ENCODE peak calls at places on chromosomes 6 and 20, in eight cellular contexts. Q is cardiac muscle cell; W is aorta; B is astrocyte of the spinal cord; Z is neuronal stem cell; O is Jurkat, Clone E6-1; R is SK-N-MC; E is SJCRH30. P is an unnamed sample.

GRCh38 chr6:135240711-135241110 is 59.6 kb downstream of the MYB start:
- DNase-seq in Q (no peak), Z (no peak), R (no peak), E (no peak), B (no peak), O (no peak), W (no peak), P (no peak)

GRCh38 chr20:19986419-19986818 is 30.7 kb upstream of the NAA20 start:
- DNase-seq in B (peak; percentile 34), O (no peak), Q (peak; percentile 63), Z (no peak), R (no peak), E (peak; percentile 31), W (no peak), P (no peak)

GRCh38 chr6:99605911-99606669 is 543 bp upstream of the PRDM13 start:
- DNase-seq in Q (no peak), W (no peak), B (no peak), Z (no peak), E (no peak), R (no peak), O (no peak), P (no peak)

GRCh38 chr6:6771964-6772363 is 183.4 kb downstream of the LY86 start:
- DNase-seq in W (no peak), O (no peak), R (no peak), B (no peak), Z (no peak), E (no peak), Q (no peak), P (no peak)

GRCh38 chr6:136114661-136115060 is 135.4 kb downstream of the MTFR2 start:
- DNase-seq in Z (no peak), R (no peak), Q (no peak), W (no peak), O (no peak), B (no peak), E (no peak), P (no peak)

GRCh38 chr20:51457281-51457932 is 85.1 kb downstream of the NFATC2 start:
- DNase-seq in Q (peak; percentile 82), E (no peak), B (peak; percentile 92), Z (no peak), O (no peak), R (no peak), W (peak; percentile 86), P (peak; percentile 92)

GRCh38 chr6:57224769-57225515 is 2.8 kb upstream of the RAB23 start:
- DNase-seq in W (no peak), R (no peak), Q (peak; percentile 70), B (no peak), O (no peak), Z (no peak), E (no peak), P (no peak)

GRCh38 chr6:47357827-47358226 is 48.1 kb upstream of the TNFRSF21 start:
- DNase-seq in E (no peak), R (no peak), B (no peak), W (no peak), O (no peak), Q (no peak), Z (no peak), P (no peak)

GRCh38 chr6:90146914-90147668 is 149.6 kb downstream of the BACH2 start:
- DNase-seq in B (no peak), W (no peak), Z (no peak), O (no peak), R (no peak), E (no peak), Q (no peak), P (peak; percentile 56)

GRCh38 chr20:1830240-1830639 is 65.0 kb upstream of the SIRPA start:
- DNase-seq in O (no peak), Z (no peak), B (peak; percentile 93), R (no peak), E (peak; percentile 82), W (peak; percentile 86), Q (peak; percentile 94), P (no peak)

GRCh38 chr6:5094327-5094726 is 9.2 kb downstream of the PPP1R3G start:
- DNase-seq in W (no peak), E (peak; percentile 51), O (no peak), B (peak; percentile 94), R (no peak), Z (no peak), Q (peak; percentile 85), P (no peak)

GRCh38 chr6:84554069-84554468 is 210.3 kb downstream of the TBX18 start:
- DNase-seq in O (no peak), Z (no peak), Q (peak; percentile 83), W (no peak), R (no peak), E (no peak), B (no peak), P (no peak)

GRCh38 chr6:27593200-27593818 is 120.4 kb upstream of the ZNF184 start:
- DNase-seq in O (no peak), W (no peak), R (no peak), B (no peak), E (no peak), Z (no peak), Q (no peak), P (no peak)

GRCh38 chr6:27593861-27594260 is 121.0 kb upstream of the ZNF184 start:
- DNase-seq in Q (no peak), Z (no peak), O (no peak), E (no peak), W (no peak), B (no peak), R (no peak), P (no peak)

GRCh38 chr6:27592481-27593199 is 119.7 kb upstream of the ZNF184 start:
- DNase-seq in E (peak; percentile 22), O (peak; percentile 54), B (peak; percentile 63), Z (peak; percentile 72), Q (peak; percentile 74), W (no peak), R (peak; percentile 59), P (peak; percentile 40)

GRCh38 chr6:27591660-27592059 is 118.8 kb upstream of the ZNF184 start:
- DNase-seq in Q (peak; percentile 33), E (peak; percentile 5), Z (peak; percentile 58), R (peak; percentile 78), O (peak; percentile 24), B (peak; percentile 49), W (no peak), P (peak; percentile 62)

DNA sequence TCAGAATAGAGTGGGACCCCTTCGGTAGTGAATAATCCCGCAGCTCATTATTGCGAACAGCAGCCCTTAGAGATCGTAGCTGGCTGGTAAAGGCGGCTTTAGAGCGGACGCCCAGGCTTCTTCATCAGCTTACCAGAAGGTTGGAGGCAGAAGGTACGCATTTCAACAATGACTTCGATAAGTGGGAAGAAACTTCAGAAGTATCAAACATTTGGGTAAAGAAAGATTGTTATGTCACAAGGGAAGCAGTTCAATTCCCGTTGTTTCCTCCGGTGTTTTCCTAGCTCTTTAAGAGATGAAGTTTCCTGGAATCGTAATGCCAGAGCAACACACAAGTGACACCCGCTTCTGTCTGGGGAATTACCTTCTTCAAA is 119.2 kb upstream of the ZNF184 start:
- DNase-seq in O (no peak), Q (peak; percentile 19), B (peak; percentile 31), E (no peak), R (no peak), W (no peak), Z (no peak), P (no peak)
- H3K4me3 ChIP-seq in O (no peak overlapping the region), Q (peak overlapping the region; percentile 48), B (peak overlapping the region; percentile 45), E (no peak overlapping the region), R (peak overlapping the region; percentile 96), W (no peak overlapping the region), Z (peak overlapping the region; percentile 55), P (no peak overlapping the region)

DNA sequence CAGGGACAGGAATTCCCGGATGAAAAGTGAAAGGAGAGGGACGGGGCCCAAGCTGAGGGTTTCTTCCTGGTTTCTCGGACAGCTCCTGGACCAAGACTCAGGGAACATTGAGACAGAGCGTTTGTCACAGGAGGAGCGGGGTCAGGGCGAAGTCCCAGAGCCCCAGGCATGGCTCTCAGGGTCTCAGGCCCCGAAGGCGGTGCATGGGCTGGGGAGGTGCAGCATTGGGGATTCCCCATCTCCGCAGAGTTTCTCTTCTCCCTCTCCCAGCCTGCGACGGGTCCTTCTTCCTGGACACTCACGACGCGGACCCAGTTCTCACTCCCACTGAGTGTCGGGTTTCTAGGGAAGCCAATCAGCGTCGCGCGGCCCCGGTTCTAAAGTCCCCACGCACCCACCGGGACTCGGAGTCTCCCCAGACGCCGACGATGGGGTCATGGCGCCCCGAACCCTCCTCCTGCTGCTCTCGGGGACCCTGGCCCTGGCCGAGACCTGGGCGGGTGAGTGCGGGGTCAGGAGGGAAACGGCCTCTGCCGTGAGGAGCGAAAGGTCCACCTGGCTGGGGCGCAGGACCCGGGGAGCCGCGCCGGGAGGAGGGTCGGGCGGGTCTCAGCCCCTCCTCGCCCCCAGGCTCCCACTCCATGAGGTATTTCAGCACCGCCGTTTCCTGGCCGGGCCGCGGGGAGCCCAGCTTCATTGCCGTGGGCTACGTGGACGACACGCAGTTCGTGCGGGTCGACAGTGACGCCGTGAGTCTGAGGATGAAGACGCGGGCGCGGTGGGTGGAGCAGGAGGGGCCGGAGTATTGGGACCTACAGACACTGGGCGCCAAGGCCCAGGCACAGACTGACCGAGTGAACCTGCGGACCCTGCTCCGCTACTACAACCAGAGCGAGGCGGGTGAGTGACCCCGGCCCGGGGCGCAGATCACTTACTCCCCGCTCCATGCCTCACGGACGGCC is 54.6 kb upstream of the POLR1H start:
- DNase-seq in E (no peak), B (no peak), O (no peak), R (no peak), W (peak; percentile 85), Z (no peak), Q (peak; percentile 5), P (no peak)
- H3K4me3 ChIP-seq in E (no peak overlapping the region), B (peak overlapping the region; percentile 33), O (no peak overlapping the region), R (no peak overlapping the region), W (peak overlapping the region; percentile 23), Z (no peak overlapping the region), Q (peak overlapping the region; percentile 8), P (no peak overlapping the region)

GRCh38 chr20:58649288-58650180 is 1.5 kb upstream of the STX16 start:
- DNase-seq in W (no peak), Z (peak; percentile 24), E (no peak), O (no peak), R (no peak), B (no peak), Q (no peak), P (no peak)
- H3K4me3 ChIP-seq in W (peak overlapping the region; percentile 47), Z (no peak overlapping the region), E (no peak overlapping the region), O (no peak overlapping the region), R (no peak overlapping the region), B (no peak overlapping the region), Q (peak overlapping the region; percentile 97), P (peak overlapping the region; percentile 91)

GRCh38 chr20:53739799-53740785 is 146.5 kb upstream of the ZNF217 start:
- DNase-seq in O (no peak), W (no peak), Z (no peak), E (peak; percentile 83), B (no peak), R (no peak), Q (peak; percentile 45), P (no peak)
- H3K4me3 ChIP-seq in O (no peak overlapping the region), W (no peak overlapping the region), Z (peak overlapping the region; percentile 45), E (peak overlapping the region; percentile 68), B (no peak overlapping the region), R (peak overlapping the region; percentile 70), Q (no peak overlapping the region), P (no peak overlapping the region)

GRCh38 chr6:37818536-37819176 is 871 bp upstream of the ZFAND3 start:
- DNase-seq in B (peak; percentile 98), R (peak; percentile 90), Q (peak; percentile 97), O (peak; percentile 97), Z (peak; percentile 97), E (peak; percentile 97), W (peak; percentile 99), P (peak; percentile 98)
- H3K4me3 ChIP-seq in B (peak overlapping the region; percentile 59), R (peak overlapping the region; percentile 83), Q (peak overlapping the region; percentile 63), O (peak overlapping the region; percentile 93), Z (peak overlapping the region; percentile 68), E (peak overlapping the region; percentile 100), W (peak overlapping the region; percentile 99), P (peak overlapping the region; percentile 73)